ENCODE peak calls at places on chromosomes 11 and 22, in six cellular contexts. X, U, V, Z, W and F are unnamed samples.

GRCh38 chr11:61061081-61061826 is 41.0 kb upstream of the CD5 start:
- DNase-seq in X (peak; percentile 38), U (no peak), V (peak; percentile 75), Z (no peak), W (peak; percentile 91), F (peak; percentile 74)

GRCh38 chr11:13963949-13964770 is 1.6 kb downstream of the SPON1 start:
- DNase-seq in X (peak; percentile 8), U (no peak), V (peak; percentile 14), Z (no peak), W (no peak), F (no peak)

GRCh38 chr22:29751139-29751538 is 15.7 kb downstream of the ZMAT5 start:
- DNase-seq in X (peak; percentile 50), U (no peak), V (no peak), Z (no peak), W (no peak), F (no peak)

GRCh38 chr11:64008283-64008931 is 22.2 kb downstream of the OTUB1 start:
- DNase-seq in X (no peak), U (no peak), V (no peak), Z (no peak), W (no peak), F (no peak)

GRCh38 chr11:63443714-63444113 is 47.3 kb downstream of the PLAAT5 start:
- DNase-seq in X (no peak), U (no peak), V (no peak), Z (no peak), W (no peak), F (no peak)

GRCh38 chr11:82979824-82980223 is 78.3 kb downstream of the DDIAS start:
- DNase-seq in X (no peak), U (no peak), V (no peak), Z (no peak), W (no peak), F (no peak)

GRCh38 chr11:117796456-117797428 is at the start of gene DSCAML1:
- DNase-seq in X (no peak), U (peak; percentile 74), V (peak; percentile 31), Z (peak; percentile 53), W (peak; percentile 79), F (no peak)

GRCh38 chr11:70763606-70764005 is 365.3 kb downstream of the CTTN start:
- DNase-seq in X (no peak), U (no peak), V (no peak), Z (no peak), W (no peak), F (no peak)

GRCh38 chr11:67572747-67573419 is 10.7 kb upstream of the GSTP1 start:
- DNase-seq in X (peak; percentile 57), U (peak; percentile 68), V (no peak), Z (no peak), W (peak; percentile 74), F (no peak)

GRCh38 chr11:49851971-49852389 is 100.2 kb upstream of the OR4C13 start:
- DNase-seq in X (no peak), U (no peak), V (no peak), Z (no peak), W (no peak), F (no peak)

GRCh38 chr11:11748706-11749365 is 92.9 kb upstream of the USP47 start:
- DNase-seq in X (no peak), U (no peak), V (no peak), Z (no peak), W (no peak), F (no peak)

GRCh38 chr11:58046231-58046630 is 15.5 kb downstream of the OR6Q1 start:
- DNase-seq in X (no peak), U (no peak), V (no peak), Z (no peak), W (no peak), F (no peak)